ENCODE peak calls at places on chromosomes 2 and 18, in eight cellular contexts. G is neural progenitor cell, X is SK-N-MC, I is fibroblast of lung, Z is astrocyte, S is mesenchymal stem cell, A is mesendoderm, B is kidney. O is an unnamed sample.

GRCh38 chr2:138641277-138641676 is 138.9 kb downstream of the NXPH2 start:
- DNase-seq in A (no peak), I (peak), X (no peak), B (no peak), S (no peak), G (no peak), Z (peak), O (no peak)

GRCh38 chr2:173598525-173598924 is 243.9 kb downstream of the CDCA7 start:
- DNase-seq in I (no peak), B (no peak), S (no peak), G (no peak), Z (no peak), A (no peak), X (no peak), O (no peak)

GRCh38 chr18:35982404-35983114 is 10.1 kb downstream of the RMP24 start:
- DNase-seq in B (no peak), X (peak), I (peak), A (no peak), Z (peak), G (no peak), S (peak), O (peak)

GRCh38 chr2:104318001-104318555 is 535.8 kb upstream of the POU3F3 start:
- DNase-seq in A (no peak), B (no peak), X (no peak), Z (peak), G (no peak), S (no peak), I (peak), O (no peak)

GRCh38 chr18:73615506-73615905 is 532.1 kb downstream of the FBXO15 start:
- DNase-seq in Z (peak), I (peak), B (no peak), G (no peak), S (no peak), X (no peak), A (no peak), O (no peak)

GRCh38 chr2:185896090-185896693 is 157.6 kb downstream of the FSIP2 start:
- DNase-seq in X (no peak), I (no peak), Z (no peak), G (no peak), A (no peak), S (no peak), B (no peak), O (no peak)

GRCh38 chr2:23385748-23386421 is 906 bp downstream of the KLHL29 start:
- DNase-seq in A (peak), B (peak), G (peak), X (no peak), I (no peak), S (peak), Z (no peak), O (peak)

GRCh38 chr2:226423498-226423960 is 376.1 kb downstream of the IRS1 start:
- DNase-seq in Z (peak), I (peak), A (no peak), X (no peak), B (no peak), G (peak), S (peak), O (no peak)

GRCh38 chr2:228474466-228474865 is 293.0 kb upstream of the SPHKAP start:
- DNase-seq in A (peak), I (peak), G (no peak), X (no peak), B (no peak), Z (no peak), S (no peak), O (peak)

GRCh38 chr2:1660656-1661650 is 83.4 kb downstream of the PXDN start:
- DNase-seq in G (no peak), B (no peak), A (no peak), X (no peak), I (no peak), S (no peak), Z (no peak), O (no peak)

GRCh38 chr2:226185613-226186211 is 613.9 kb downstream of the IRS1 start:
- DNase-seq in A (peak), G (peak), Z (peak), I (peak), X (no peak), S (peak), B (no peak), O (peak)

GRCh38 chr2:5673148-5673860 is 18.9 kb upstream of the SOX11 start:
- DNase-seq in A (peak), X (no peak), Z (no peak), S (no peak), B (peak), I (no peak), G (peak), O (peak)

GRCh38 chr2:236745420-236746210 is 176.0 kb downstream of the ACKR3 start:
- DNase-seq in S (peak), X (no peak), Z (peak), G (peak), B (no peak), I (peak), A (peak), O (peak)

GRCh38 chr2:26584656-26585055 is 56.5 kb downstream of the CIB4 start:
- DNase-seq in I (no peak), A (no peak), G (no peak), Z (no peak), X (no peak), B (no peak), S (no peak), O (no peak)

GRCh38 chr2:237497009-237497819 is 10.2 kb downstream of the MLPH start:
- DNase-seq in X (no peak), B (peak), S (no peak), G (no peak), I (no peak), A (peak), Z (no peak), O (no peak)

GRCh38 chr18:10591891-10592290 is 66.1 kb downstream of the NAPG start:
- DNase-seq in G (no peak), Z (no peak), X (no peak), B (no peak), A (no peak), S (no peak), I (no peak), O (no peak)

GRCh38 chr2:144660518-144661316 is 140.8 kb upstream of the ZEB2 start:
- DNase-seq in Z (peak), A (peak), X (no peak), S (peak), G (peak), I (peak), B (no peak), O (peak)

GRCh38 chr2:102460467-102460866 is 12.6 kb upstream of the SLC9A4 start:
- DNase-seq in G (no peak), S (no peak), Z (no peak), X (no peak), A (no peak), B (no peak), I (no peak), O (no peak)

GRCh38 chr18:45496746-45497145 is 118.5 kb upstream of the SLC14A2 start:
- DNase-seq in G (no peak), I (no peak), Z (no peak), S (no peak), A (no peak), X (no peak), B (no peak), O (no peak)

GRCh38 chr2:21118302-21118920 is 5.4 kb upstream of the TDRD15 start:
- DNase-seq in X (no peak), A (peak), Z (no peak), S (peak), G (peak), I (peak), B (no peak), O (peak)

GRCh38 chr2:126843046-126843445 is 55.6 kb upstream of the TEX51 start:
- DNase-seq in G (no peak), X (no peak), B (no peak), I (no peak), S (no peak), Z (no peak), A (no peak), O (no peak)

GRCh38 chr18:35590935-35591334 is 9.4 kb downstream of the GALNT1 start:
- DNase-seq in G (peak), Z (no peak), A (no peak), S (peak), X (no peak), I (peak), B (no peak), O (peak)

GRCh38 chr2:41926614-41927580 is 120.9 kb upstream of the PKDCC start:
- DNase-seq in G (no peak), X (no peak), B (peak), A (no peak), I (no peak), Z (no peak), S (peak), O (no peak)

GRCh38 chr2:42223067-42223636 is 54.0 kb downstream of the EML4 start:
- DNase-seq in Z (no peak), G (no peak), X (no peak), B (no peak), A (no peak), I (no peak), S (no peak), O (no peak)

GRCh38 chr2:110838657-110839357 is 106.4 kb downstream of the ACOXL start:
- DNase-seq in X (no peak), B (no peak), I (no peak), Z (no peak), A (no peak), S (no peak), G (no peak), O (no peak)

GRCh38 chr18:7871560-7872456 is 304.7 kb downstream of the PTPRM start:
- DNase-seq in A (no peak), G (no peak), I (no peak), X (no peak), S (peak), Z (no peak), B (no peak), O (peak)

GRCh38 chr2:222819722-222820333 is 41.0 kb upstream of the ACSL3 start:
- DNase-seq in Z (peak), X (no peak), A (no peak), B (no peak), G (no peak), S (peak), I (peak), O (peak)

GRCh38 chr2:181573140-181573736 is 83.7 kb downstream of the CERKL start:
- DNase-seq in B (no peak), S (peak), X (peak), G (peak), Z (peak), I (peak), A (peak), O (peak)

DNA sequence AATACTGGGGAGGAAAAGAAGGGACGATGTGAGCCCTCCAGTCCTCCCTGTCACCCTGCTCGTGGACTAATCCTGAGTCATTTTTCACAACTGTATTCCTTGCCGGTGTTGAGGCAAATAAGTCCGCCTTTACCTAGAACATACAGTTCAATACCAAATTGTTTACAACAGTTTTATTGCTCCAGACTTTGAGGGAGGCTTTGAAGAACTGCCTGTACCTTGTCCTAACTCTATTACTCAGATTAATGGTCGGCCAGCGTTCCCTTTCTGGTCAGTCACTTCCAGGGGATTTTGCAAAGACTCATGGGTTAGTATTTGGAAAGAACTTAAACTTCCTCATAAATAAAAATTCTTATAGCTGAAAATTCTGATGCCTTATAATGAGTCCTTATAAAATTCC is 85.2 kb upstream of the ZNF532 start:
- DNase-seq in B (no peak), G (no peak), Z (no peak), I (no peak), A (no peak), S (peak), X (no peak), O (no peak)
- H3K9ac ChIP-seq in B (no peak), G (no peak), Z (no peak), I (no peak), A (no peak), S (no peak), X (peak), O (no peak)

GRCh38 chr2:207133493-207133861 is 32.3 kb downstream of the KLF7 start:
- DNase-seq in X (no peak), S (no peak), I (no peak), Z (no peak), G (peak), B (peak), A (no peak), O (no peak)
- H3K4me3 ChIP-seq in X (peak), S (peak), I (no peak), Z (peak), G (no peak), B (no peak), A (no peak), O (peak)

DNA sequence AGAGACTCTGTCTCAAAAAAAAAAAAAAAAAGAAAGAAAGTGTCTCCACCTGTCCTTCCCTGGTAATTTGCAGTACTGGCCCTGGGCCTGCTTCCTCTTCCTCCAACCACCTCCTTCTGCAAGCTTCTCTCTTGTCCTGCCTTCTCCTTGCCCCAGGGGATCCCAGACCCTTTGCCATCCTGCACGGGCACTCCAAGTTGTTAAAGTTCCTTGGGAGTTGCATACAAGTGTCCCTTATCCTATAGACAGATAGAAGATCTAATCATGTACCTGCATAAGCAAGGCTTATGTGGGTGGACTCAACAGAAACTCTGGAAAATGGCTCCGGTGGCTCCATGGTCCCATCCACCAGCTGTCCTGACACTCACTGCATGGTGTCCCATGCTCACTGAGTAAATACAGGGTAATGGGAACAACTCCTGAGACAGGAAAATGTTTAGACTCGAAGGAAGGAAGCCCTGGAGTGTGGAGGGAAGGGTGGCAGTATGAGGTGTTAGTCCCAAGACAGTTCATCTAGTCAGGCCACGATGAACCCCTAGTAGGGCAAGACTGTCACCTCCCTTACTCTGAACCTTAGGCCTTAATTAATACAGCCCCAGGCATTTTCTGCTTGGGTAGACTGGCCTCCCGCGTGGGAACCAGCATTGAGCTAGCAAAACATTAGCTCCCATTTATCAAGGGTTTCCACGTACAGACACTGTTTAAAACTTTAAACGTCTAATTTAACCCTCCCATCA is 17.1 kb downstream of the ODC1 start:
- DNase-seq in B (no peak), G (no peak), S (no peak), A (no peak), I (no peak), Z (no peak), X (no peak), O (no peak)
- H3K9ac ChIP-seq in B (no peak), G (no peak), S (no peak), A (no peak), I (no peak), Z (no peak), X (no peak), O (no peak)

DNA sequence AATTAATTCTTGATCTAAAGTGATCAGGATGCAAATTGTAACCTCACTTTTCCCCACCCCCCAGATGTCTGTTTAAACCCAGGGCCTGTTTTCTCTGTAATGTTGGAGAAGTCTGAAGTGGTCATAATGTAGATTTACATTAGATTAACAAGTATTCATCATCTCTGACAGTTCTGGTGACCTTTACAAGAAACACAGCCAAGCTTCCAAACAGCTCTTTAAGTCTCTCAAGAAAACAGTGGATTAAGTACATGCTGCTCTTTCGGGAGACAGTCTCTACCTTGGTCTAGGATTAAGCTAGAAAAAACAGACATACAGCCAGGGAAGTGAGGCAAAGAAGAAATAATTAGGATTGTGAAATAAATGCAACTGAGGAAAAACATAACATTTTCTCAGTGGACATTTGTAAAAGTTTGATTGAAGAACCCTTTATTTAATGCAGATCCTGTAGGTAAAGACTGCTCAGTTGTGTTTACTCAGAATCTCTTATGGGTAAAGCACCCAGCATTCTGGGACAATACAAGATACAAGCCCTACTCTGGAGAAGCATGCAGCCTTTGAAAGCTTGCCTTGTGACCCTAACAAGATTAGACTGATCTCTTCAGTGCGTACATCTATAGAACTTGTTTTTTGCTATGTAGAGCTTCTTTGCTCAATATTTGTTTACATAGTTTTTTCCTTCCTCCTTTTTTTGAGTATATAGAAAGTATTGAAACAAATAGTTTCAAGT is 203.9 kb downstream of the PHLPP1 start:
- DNase-seq in Z (no peak), A (no peak), G (peak), S (peak), X (no peak), I (no peak), B (no peak), O (no peak)
- H3K4me3 ChIP-seq in Z (no peak), A (no peak), G (no peak), S (no peak), X (no peak), I (no peak), B (no peak), O (no peak)

DNA sequence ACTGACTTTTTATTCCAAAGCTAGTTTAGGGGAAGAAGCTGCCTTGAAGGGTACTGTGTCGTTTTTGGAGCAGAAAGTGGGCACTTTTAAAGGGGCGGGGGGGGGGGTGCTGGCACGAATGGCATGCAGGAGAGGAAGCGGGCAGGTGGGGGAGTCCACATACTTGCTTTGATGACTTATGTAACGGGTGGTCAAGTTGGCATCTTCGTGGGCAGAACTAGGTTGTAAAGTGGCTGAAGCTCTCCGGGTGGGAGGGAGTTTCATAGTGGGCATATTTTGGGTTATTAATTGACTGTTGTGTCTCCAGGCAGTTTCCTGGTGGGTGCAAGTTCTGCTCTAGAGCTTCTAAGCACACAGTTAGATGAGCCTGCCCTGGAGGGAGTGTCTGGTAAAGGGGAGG is 19.9 kb downstream of the PCARE start:
- DNase-seq in X (no peak), B (no peak), I (no peak), S (no peak), Z (no peak), A (no peak), G (no peak), O (no peak)
- H3K9ac ChIP-seq in X (no peak), B (no peak), I (no peak), S (no peak), Z (no peak), A (no peak), G (no peak), O (no peak)

GRCh38 chr2:172083725-172084483 is 1.4 kb upstream of the DLX1 start:
- DNase-seq in Z (no peak), A (no peak), I (no peak), S (peak), X (no peak), B (no peak), G (peak), O (peak)
- H3K4me3 ChIP-seq in Z (peak), A (no peak), I (no peak), S (peak), X (peak), B (no peak), G (peak), O (peak)